ENCODE peak calls at places on chromosomes 6 and 20, in five cellular contexts. E is OCI-LY7, R is AG04450, I is PC-3, D is coronary artery. N is an unnamed sample.

GRCh38 chr6:15088904-15089568 is 156.8 kb upstream of the JARID2 start:
- DNase-seq in E (no peak), R (no peak), I (no peak), D (no peak), N (no peak)

GRCh38 chr20:62674370-62674769 is 32.1 kb downstream of the SLCO4A1 start:
- DNase-seq in E (no peak), R (no peak), I (no peak), D (no peak), N (no peak)

GRCh38 chr20:59010995-59011873 is 4.2 kb upstream of the CTSZ start:
- DNase-seq in E (no peak), R (peak; percentile 23), I (peak; percentile 94), D (no peak), N (peak; percentile 79)

GRCh38 chr6:150006961-150007464 is 18.3 kb downstream of the RAET1L start:
- DNase-seq in E (peak; percentile 62), R (no peak), I (peak; percentile 43), D (no peak), N (no peak)

GRCh38 chr6:11778648-11779307 is at the start of gene ADTRP:
- DNase-seq in E (no peak), R (no peak), I (no peak), D (no peak), N (no peak)

GRCh38 chr6:39029156-39030011 is 19.2 kb upstream of the GLP1R start:
- DNase-seq in E (peak; percentile 22), R (no peak), I (peak; percentile 49), D (no peak), N (no peak)

GRCh38 chr6:1610497-1611321 is 994 bp downstream of the FOXC1 start:
- DNase-seq in E (no peak), R (no peak), I (peak; percentile 38), D (no peak), N (peak; percentile 79)

GRCh38 chr6:250676-251075 is 41.6 kb upstream of the DUSP22 start:
- DNase-seq in E (no peak), R (no peak), I (no peak), D (no peak), N (no peak)

GRCh38 chr6:81002126-81002525 is 750.4 kb downstream of the TENT5A start:
- DNase-seq in E (no peak), R (no peak), I (peak; percentile 38), D (no peak), N (no peak)

GRCh38 chr20:50344232-50345071 is 153.8 kb downstream of the CEBPB start:
- DNase-seq in E (peak; percentile 8), R (no peak), I (no peak), D (no peak), N (no peak)

GRCh38 chr6:116399287-116399686 is 28.5 kb downstream of the DSE start:
- DNase-seq in E (no peak), R (no peak), I (no peak), D (peak; percentile 77), N (no peak)

GRCh38 chr20:58692579-58693225 is at the start of gene NPEPL1:
- DNase-seq in E (peak; percentile 67), R (no peak), I (peak; percentile 88), D (peak; percentile 70), N (peak; percentile 91)

DNA sequence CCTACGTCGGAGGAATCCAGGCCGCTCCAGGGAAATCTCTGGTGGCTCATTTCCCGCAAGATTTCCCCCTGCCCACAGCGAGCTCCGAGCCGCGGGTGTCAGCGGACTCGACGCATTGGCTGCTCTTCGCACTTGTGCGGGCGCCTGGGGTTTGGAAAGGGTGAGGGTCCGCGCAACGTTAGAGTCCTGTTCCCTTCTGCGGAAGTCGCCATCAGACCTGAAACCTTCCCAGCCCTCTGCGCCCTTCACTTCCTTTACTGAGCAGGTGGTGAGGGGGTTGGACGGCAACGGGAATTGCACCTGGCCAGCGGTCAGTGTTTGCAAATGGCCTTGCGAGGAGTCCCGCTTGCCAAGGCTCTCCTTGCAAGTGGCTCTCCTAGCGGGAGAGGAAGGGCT is 8.4 kb downstream of the PAX1 start:
- DNase-seq in E (no peak), R (no peak), I (no peak), D (no peak), N (no peak)
- H3K4me3 ChIP-seq in E (no peak overlapping the region), R (no peak overlapping the region), I (no peak overlapping the region), D (no peak overlapping the region), N (no peak overlapping the region)

GRCh38 chr6:106608080-106608668 is 21.1 kb downstream of the RTN4IP1 start:
- DNase-seq in E (peak; percentile 82), R (no peak), I (peak; percentile 76), D (no peak), N (no peak)
- H3K4me3 ChIP-seq in E (no peak overlapping the region), R (no peak overlapping the region), I (no peak overlapping the region), D (no peak overlapping the region), N (no peak overlapping the region)

DNA sequence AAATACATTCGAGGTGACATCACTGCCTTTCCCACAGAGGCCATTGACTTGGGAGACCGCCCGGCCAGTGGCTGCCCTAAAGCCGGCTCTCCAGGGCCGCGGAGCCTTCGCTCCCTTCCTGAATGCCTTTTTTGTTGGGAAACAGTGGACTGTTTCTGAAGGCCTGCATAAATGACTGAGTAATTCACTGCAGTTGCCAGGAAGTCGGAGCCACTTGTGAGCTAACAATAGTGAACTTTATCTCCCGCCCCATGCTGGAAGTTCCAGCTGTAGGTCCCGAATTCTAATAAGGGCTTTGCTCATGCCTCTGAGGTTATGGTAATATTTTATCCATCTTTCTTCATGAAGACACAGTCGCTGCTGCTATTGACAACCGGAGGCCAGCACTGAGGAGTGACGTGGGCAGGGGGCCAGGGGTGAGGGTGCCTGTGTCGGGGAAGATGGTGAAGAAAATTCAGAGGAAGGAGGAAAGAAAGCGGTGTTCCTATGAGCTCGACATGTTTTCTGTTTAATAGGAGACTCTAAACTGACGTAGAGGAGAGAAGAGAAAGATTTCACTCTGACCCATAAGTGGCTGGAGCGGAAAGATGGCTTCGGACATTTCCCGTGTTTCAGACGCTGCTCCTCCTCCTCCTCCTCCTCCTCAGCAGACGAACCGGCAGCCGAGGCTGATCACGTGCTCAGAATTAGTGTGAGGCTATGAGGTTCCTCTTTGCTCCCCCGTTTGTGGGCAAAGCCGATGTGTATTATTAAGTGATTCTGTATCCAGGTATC is 671.2 kb downstream of the QKI start:
- DNase-seq in E (no peak), R (no peak), I (no peak), D (peak; percentile 91), N (peak; percentile 91)
- H3K4me3 ChIP-seq in E (no peak overlapping the region), R (no peak overlapping the region), I (no peak overlapping the region), D (peak overlapping the region; percentile 52), N (peak overlapping the region; percentile 0)

GRCh38 chr6:43014434-43014909 is 423 bp downstream of the KLHDC3 start:
- DNase-seq in E (no peak), R (no peak), I (no peak), D (no peak), N (no peak)

GRCh38 chr6:43019152-43019551 is 2.3 kb upstream of the RRP36 start:
- DNase-seq in E (no peak), R (no peak), I (no peak), D (no peak), N (no peak)

GRCh38 chr6:43016935-43017334 is 2.9 kb downstream of the KLHDC3 start:
- DNase-seq in E (no peak), R (no peak), I (no peak), D (no peak), N (peak; percentile 71)

GRCh38 chr6:43013843-43014433 is at the start of the genes KLHDC3 and MEA1:
- DNase-seq in E (peak; percentile 100), R (peak; percentile 100), I (peak; percentile 99), D (peak; percentile 100), N (peak; percentile 99)

DNA sequence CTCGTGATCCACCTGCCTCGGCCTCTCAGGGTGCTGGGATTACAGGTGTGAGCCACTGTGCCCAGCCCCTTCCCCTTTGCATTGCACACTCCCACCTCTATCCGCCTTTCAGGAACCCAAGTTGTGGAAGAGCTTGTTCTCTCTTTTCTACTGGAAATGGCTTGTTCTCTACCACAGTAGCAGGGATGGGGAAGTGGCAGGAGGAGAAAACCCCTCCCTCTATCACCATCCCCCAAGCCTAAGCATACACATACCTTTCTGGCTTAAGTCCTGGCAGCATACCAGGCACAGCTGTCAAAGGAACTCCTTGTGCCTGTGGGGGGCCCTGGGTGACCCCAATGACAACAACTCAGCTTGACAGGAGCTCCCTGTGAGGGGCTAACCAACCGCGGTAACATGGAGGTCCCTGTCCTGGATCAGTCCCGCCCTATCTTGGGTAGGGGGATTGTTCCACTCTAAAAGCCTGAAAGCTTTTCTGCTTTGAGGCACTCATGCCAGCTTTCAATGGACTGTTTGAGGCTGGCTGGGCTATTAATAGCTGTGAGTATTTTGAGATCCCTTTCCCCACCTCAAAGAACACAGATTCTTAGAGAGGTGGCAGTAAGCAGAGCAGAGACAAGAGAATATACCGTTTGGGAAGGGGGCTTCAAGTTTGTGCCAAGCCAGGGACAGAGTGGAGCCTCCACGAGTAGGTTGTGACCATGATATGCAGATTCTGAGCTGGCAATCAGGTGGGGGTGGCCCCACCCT is 2.3 kb downstream of the KLHDC3 start:
- DNase-seq in E (no peak), R (no peak), I (no peak), D (no peak), N (no peak)
- H3K4me3 ChIP-seq in E (no peak overlapping the region), R (no peak overlapping the region), I (no peak overlapping the region), D (peak overlapping the region; percentile 48), N (no peak overlapping the region)